ENCODE peak calls at places on chromosomes 7 and 10, in four cellular contexts. Y, Z, L and S are unnamed samples.

GRCh38 chr7:155208681-155209477 is 88.8 kb upstream of the INSIG1 start:
- DNase-seq in L (no peak), Z (no peak), Y (peak; percentile 35), S (no peak)

GRCh38 chr10:113273151-113273876 is 279.5 kb upstream of the HABP2 start:
- DNase-seq in Y (no peak), L (peak; percentile 47), Z (no peak), S (no peak)

GRCh38 chr7:95509199-95509598 is 23.5 kb downstream of the ASB4 start:
- DNase-seq in Z (peak; percentile 1), Y (no peak), L (peak; percentile 97), S (peak; percentile 69)

GRCh38 chr10:62853710-62854109 is 37.5 kb upstream of the EGR2 start:
- DNase-seq in Y (no peak), L (no peak), Z (no peak), S (no peak)

GRCh38 chr10:44051584-44052385 is 333.1 kb downstream of the CXCL12 start:
- DNase-seq in Y (no peak), L (no peak), Z (no peak), S (no peak)

GRCh38 chr10:4541292-4541691 is 284.7 kb upstream of the AKR1E2 start:
- DNase-seq in Z (no peak), L (no peak), Y (peak; percentile 81), S (peak; percentile 7)

GRCh38 chr7:102875700-102876192 is 37.1 kb upstream of the LRRC17 start:
- DNase-seq in Y (peak; percentile 98), L (no peak), Z (no peak), S (peak; percentile 81)

GRCh38 chr7:35908305-35909223 is 107.7 kb downstream of the SEPTIN7 start:
- DNase-seq in L (peak; percentile 5), Z (no peak), Y (no peak), S (no peak)

GRCh38 chr7:102927303-102927933 is 14.6 kb downstream of the LRRC17 start:
- DNase-seq in L (no peak), Y (no peak), Z (no peak), S (no peak)

GRCh38 chr10:21649441-21649872 is 115.4 kb downstream of the MLLT10 start:
- DNase-seq in L (no peak), Y (no peak), Z (no peak), S (no peak)

GRCh38 chr10:34628174-34628802 is 186.8 kb downstream of the PARD3 start:
- DNase-seq in L (no peak), Z (no peak), Y (no peak), S (peak; percentile 62)

GRCh38 chr7:157693071-157693520 is 356.3 kb downstream of the DNAJB6 start:
- DNase-seq in Z (no peak), L (peak; percentile 72), Y (no peak), S (no peak)

GRCh38 chr7:135998081-135998480 is 20.9 kb upstream of the MTPN start:
- DNase-seq in L (no peak), Z (no peak), Y (no peak), S (no peak)

GRCh38 chr10:24118246-24118645 is 90.7 kb upstream of the KIAA1217 start:
- DNase-seq in Y (no peak), L (peak; percentile 17), Z (no peak), S (no peak)

GRCh38 chr10:82922046-82922445 is 1047.1 kb downstream of the NRG3 start:
- DNase-seq in Y (no peak), L (no peak), Z (no peak), S (no peak)
- H2AFZ ChIP-seq in Y (no peak overlapping the region), L (no peak overlapping the region), Z (no peak overlapping the region), S (no peak overlapping the region)

GRCh38 chr7:92621026-92621540 is 30.9 kb upstream of the FAM133B start:
- DNase-seq in Z (peak; percentile 82), L (peak; percentile 67), Y (peak; percentile 53), S (peak; percentile 84)
- H3K4me3 ChIP-seq in Z (no peak overlapping the region), L (no peak overlapping the region), Y (no peak overlapping the region), S (no peak overlapping the region)

DNA sequence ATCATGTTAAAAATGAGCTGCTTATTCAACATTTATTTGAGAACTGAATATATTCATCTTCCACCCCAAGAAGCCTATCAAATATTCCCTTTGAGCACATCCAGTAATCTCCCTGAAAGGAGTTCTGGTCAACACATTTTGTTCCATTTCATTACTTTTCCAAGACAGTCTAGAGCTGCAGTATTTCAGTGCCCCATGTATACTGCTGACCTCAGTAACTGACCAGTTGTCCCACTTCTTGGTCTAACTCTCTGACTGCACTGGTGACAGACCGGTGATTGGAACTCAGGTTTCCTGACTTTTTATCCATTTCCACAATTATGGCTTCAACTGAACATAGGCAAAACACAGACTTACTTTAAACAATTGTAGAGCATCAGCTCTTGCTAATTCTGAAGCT is 206.8 kb upstream of the NPSR1 start:
- DNase-seq in Z (no peak), Y (no peak), L (no peak), S (no peak)
- H2AFZ ChIP-seq in Z (no peak overlapping the region), Y (no peak overlapping the region), L (no peak overlapping the region), S (no peak overlapping the region)

DNA sequence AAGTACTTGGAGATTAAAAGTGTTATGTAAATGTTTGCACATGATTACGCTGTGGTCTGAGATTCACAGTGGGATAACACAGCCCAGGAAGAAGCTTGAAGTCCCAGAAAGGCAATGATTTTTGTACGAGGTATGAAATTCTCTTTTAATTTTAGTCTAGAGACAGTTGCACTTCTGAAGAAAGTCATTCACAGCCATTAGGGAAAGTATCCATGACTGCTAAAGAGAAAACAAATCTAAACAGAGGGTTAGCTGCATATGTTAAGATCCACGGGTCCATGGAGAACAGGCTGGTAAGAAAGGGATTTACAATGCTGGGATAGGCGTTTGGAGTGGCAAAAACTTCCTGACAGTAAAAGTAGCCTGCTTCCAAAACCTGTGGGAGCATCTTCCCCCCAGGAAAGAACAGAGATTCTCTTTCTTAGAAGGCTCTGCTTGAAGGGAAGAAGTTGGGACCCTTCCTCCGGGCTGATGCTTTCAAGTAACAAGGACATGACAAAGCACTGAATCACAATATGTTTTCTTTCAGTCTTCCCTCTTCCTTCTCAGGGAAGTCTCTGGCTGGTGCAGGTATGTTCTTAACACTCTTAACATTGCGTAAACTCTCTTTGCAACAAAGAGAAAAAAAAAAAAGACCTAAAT is 220.8 kb upstream of the CELF2 start:
- DNase-seq in L (no peak), Z (no peak), Y (no peak), S (peak; percentile 41)
- H3K4me3 ChIP-seq in L (no peak overlapping the region), Z (no peak overlapping the region), Y (no peak overlapping the region), S (no peak overlapping the region)